ENCODE peak calls at places on chromosomes 3 and 15, in seven cellular contexts. N, M, W, Q, S, Z and H are unnamed samples.

GRCh38 chr15:56249080-56249479 is 5.4 kb upstream of the RFX7 start:
- DNase-seq in Z (peak), N (no peak), Q (no peak), S (no peak), W (peak), M (no peak), H (no peak)

GRCh38 chr3:107251819-107252218 is 125.4 kb upstream of the CCDC54 start:
- DNase-seq in Q (no peak), M (no peak), Z (no peak), N (no peak), W (no peak), S (no peak), H (no peak)

GRCh38 chr3:188687389-188687788 is 484.4 kb upstream of the TPRG1 start:
- DNase-seq in W (no peak), M (no peak), Q (no peak), S (no peak), N (no peak), Z (no peak), H (peak)

GRCh38 chr15:59918994-59919951 is 84.8 kb upstream of the FOXB1 start:
- DNase-seq in W (no peak), M (no peak), Z (peak), N (no peak), S (peak), Q (no peak), H (no peak)

GRCh38 chr3:152392474-152392873 is 123.7 kb downstream of the MBNL1 start:
- DNase-seq in Z (no peak), S (no peak), M (no peak), W (no peak), Q (no peak), N (no peak), H (no peak)

GRCh38 chr15:70033529-70034140 is 64.1 kb downstream of the TLE3 start:
- DNase-seq in M (no peak), W (no peak), S (no peak), Z (peak), Q (no peak), N (no peak), H (peak)

GRCh38 chr3:63353383-63353782 is 75.3 kb downstream of the SYNPR start:
- DNase-seq in Q (no peak), W (no peak), S (no peak), M (no peak), Z (peak), N (no peak), H (no peak)

GRCh38 chr15:92393287-92393993 is at the start of gene ST8SIA2:
- DNase-seq in Z (peak), N (no peak), M (peak), S (no peak), W (no peak), Q (peak), H (no peak)

GRCh38 chr3:197539651-197540051 is 16.1 kb downstream of the BDH1 start:
- DNase-seq in M (no peak), N (no peak), Z (peak), Q (no peak), W (no peak), S (no peak), H (no peak)

GRCh38 chr15:60713096-60714084 is 234.4 kb upstream of the ICE2 start:
- DNase-seq in W (no peak), M (no peak), N (no peak), Q (no peak), Z (peak), S (no peak), H (no peak)

GRCh38 chr3:48739955-48740823 is 23.2 kb upstream of the IP6K2 start:
- DNase-seq in W (peak), N (peak), M (peak), S (peak), Z (peak), Q (peak), H (peak)

GRCh38 chr3:129505341-129505740 is 23.1 kb upstream of the RHO start:
- DNase-seq in N (no peak), W (no peak), Z (no peak), Q (no peak), S (no peak), M (no peak), H (no peak)

GRCh38 chr3:21435871-21436270 is 315.1 kb downstream of the ZNF385D start:
- DNase-seq in S (no peak), W (no peak), Q (no peak), N (peak), M (no peak), Z (peak), H (no peak)

GRCh38 chr15:88788816-88789215 is 14.4 kb upstream of the ACAN start:
- DNase-seq in W (no peak), N (no peak), Q (no peak), M (no peak), S (no peak), Z (no peak), H (no peak)

GRCh38 chr15:79606831-79607355 is 174.8 kb downstream of the MINAR1 start:
- DNase-seq in M (no peak), N (no peak), Z (no peak), W (no peak), Q (no peak), S (no peak), H (no peak)

GRCh38 chr15:93317772-93318171 is 228.8 kb upstream of the RGMA start:
- DNase-seq in Q (no peak), M (no peak), N (no peak), Z (no peak), S (no peak), W (no peak), H (no peak)

GRCh38 chr3:11455977-11456376 is 183.8 kb downstream of the ATG7 start:
- DNase-seq in Z (no peak), S (no peak), M (no peak), Q (no peak), W (peak), N (no peak), H (peak)

GRCh38 chr15:34119291-34119690 is 17.4 kb downstream of the PGBD4 start:
- DNase-seq in W (no peak), Q (no peak), S (no peak), Z (peak), N (no peak), M (no peak), H (no peak)

GRCh38 chr15:80485370-80486164 is 81.4 kb downstream of the ARNT2 start:
- DNase-seq in W (no peak), Z (peak), N (no peak), M (no peak), S (no peak), Q (no peak), H (no peak)

GRCh38 chr3:174253221-174253620 is 605.9 kb upstream of the NAALADL2 start:
- DNase-seq in W (no peak), Q (no peak), S (no peak), M (no peak), Z (no peak), N (no peak), H (no peak)

GRCh38 chr15:29596266-29596665 is 226.0 kb downstream of the TJP1 start:
- DNase-seq in M (no peak), N (no peak), Z (peak), S (no peak), W (no peak), Q (no peak), H (no peak)

GRCh38 chr3:9041626-9042025 is 78.4 kb upstream of the RAD18 start:
- DNase-seq in W (no peak), Z (no peak), N (no peak), M (no peak), S (no peak), Q (no peak), H (no peak)

GRCh38 chr15:91961357-91961756 is 107.8 kb downstream of the SLCO3A1 start:
- DNase-seq in S (no peak), M (no peak), N (no peak), Z (no peak), Q (no peak), W (no peak), H (no peak)

GRCh38 chr15:74642724-74643367 is 27.2 kb downstream of the CLK3 start:
- DNase-seq in Z (no peak), S (no peak), Q (no peak), W (peak), N (no peak), M (no peak), H (no peak)

GRCh38 chr15:50968353-50968752 is 59.9 kb downstream of the AP4E1 start:
- DNase-seq in Q (no peak), S (no peak), N (no peak), M (no peak), W (no peak), Z (no peak), H (no peak)
- TF ChIP-seq CTCF in Q (no peak), S (no peak), N (no peak), M (no peak), W (no peak), Z (no peak), H (no peak)

GRCh38 chr3:12948371-12948770 is 107.0 kb upstream of the RPL32 start:
- DNase-seq in W (no peak), S (no peak), Q (no peak), N (no peak), M (no peak), Z (no peak), H (no peak)

GRCh38 chr3:12947504-12948369 is 106.4 kb upstream of the RPL32 start:
- DNase-seq in W (peak), S (no peak), N (no peak), M (no peak), Z (peak), Q (peak), H (no peak)

GRCh38 chr3:12946661-12947316 is 105.4 kb upstream of the RPL32 start:
- DNase-seq in W (no peak), Z (peak), M (no peak), N (no peak), Q (no peak), S (no peak), H (no peak)

GRCh38 chr3:12946134-12946533 is 104.8 kb upstream of the RPL32 start:
- DNase-seq in S (no peak), N (no peak), W (no peak), Q (no peak), Z (no peak), M (no peak), H (no peak)

GRCh38 chr3:12948891-12949711 is 107.7 kb upstream of the RPL32 start:
- DNase-seq in Z (no peak), S (no peak), N (no peak), Q (no peak), M (no peak), W (peak), H (no peak)
- TF ChIP-seq CTCF in Z (no peak), S (no peak), N (no peak), Q (peak), M (no peak), W (peak), H (no peak)

GRCh38 chr3:46731795-46732194 is 14.1 kb upstream of the PRSS50 start:
- DNase-seq in N (no peak), S (no peak), M (no peak), Z (no peak), W (no peak), Q (no peak), H (no peak)

GRCh38 chr3:46730819-46731218 is 13.2 kb upstream of the PRSS50 start:
- DNase-seq in Z (no peak), Q (no peak), S (no peak), W (no peak), M (no peak), N (no peak), H (no peak)

GRCh38 chr3:46736006-46736872 is 18.6 kb upstream of the PRSS50 start:
- DNase-seq in S (no peak), Q (no peak), N (no peak), W (no peak), M (no peak), Z (no peak), H (no peak)

GRCh38 chr3:46734773-46735172 is 17.1 kb upstream of the PRSS50 start:
- DNase-seq in S (no peak), Z (no peak), W (no peak), Q (no peak), N (no peak), M (no peak), H (no peak)

DNA sequence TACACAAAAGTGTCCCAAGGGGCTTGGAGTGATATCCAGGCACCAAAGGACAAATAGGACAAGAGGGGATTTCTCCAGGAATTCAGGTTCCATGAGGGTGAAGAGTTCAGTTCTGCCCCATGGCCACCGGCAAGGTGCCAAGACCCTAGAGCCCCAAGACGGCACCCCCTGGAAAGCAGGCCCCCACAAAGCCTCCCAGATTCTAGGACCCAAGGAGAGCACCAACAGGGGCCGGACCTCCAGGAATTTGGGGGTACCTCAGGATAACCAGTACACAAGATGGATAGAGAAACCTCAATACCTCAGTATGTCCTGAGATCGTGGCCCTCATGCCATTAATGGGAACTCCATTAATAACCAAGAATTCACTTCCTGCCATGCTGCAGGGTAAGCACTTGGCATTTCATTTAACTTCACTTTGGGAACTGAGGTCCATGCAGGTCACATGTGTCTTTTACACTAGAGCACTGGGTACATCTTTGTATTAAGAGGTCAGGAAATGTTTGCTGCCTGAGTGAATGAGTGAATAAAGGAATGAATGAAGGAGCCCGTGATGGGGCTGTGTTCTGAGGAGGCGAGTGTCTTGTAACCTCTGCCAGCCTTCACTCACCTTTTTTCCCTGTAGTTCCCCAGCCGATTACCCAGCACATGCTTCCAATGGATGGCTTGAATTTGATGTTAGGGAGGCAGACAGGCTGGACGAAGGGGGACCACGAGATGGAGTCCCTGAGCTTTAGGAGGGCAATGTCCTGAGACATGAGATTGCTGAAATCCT is 15.5 kb upstream of the PRSS50 start:
- DNase-seq in N (no peak), M (no peak), S (no peak), W (peak), Q (no peak), Z (no peak), H (no peak)
- TF ChIP-seq CTCF in N (no peak), M (no peak), S (no peak), W (no peak), Q (no peak), Z (no peak), H (no peak)

GRCh38 chr15:35195649-35196048 is 110.6 kb upstream of the NANOGP8 start:
- DNase-seq in Q (no peak), W (no peak), Z (no peak), S (no peak), M (no peak), N (no peak), H (no peak)
- TF ChIP-seq CTCF in Q (no peak), W (no peak), Z (no peak), S (no peak), M (no peak), N (no peak), H (no peak)